ENCODE peak calls at places on chromosomes 7 and 10, in nine cellular contexts. One of them, this sample, is unnamed.
A peak's percentile ranks its signal among the peaks of the same experiment; 100 is the strongest.

GRCh38 chr7:98110249-98111022 is 3.8 kb downstream of the LMTK2 start:
- DNase-seq in heart right ventricle: no peak
- DNase-seq in Caco-2: peak; percentile 48
- DNase-seq in lung: peak; percentile 55
- DNase-seq in GM23248: no peak
- DNase-seq in small intestine: peak; percentile 83
- DNase-seq in HCT116: no peak
- DNase-seq in H1: no peak
- DNase-seq in ovary: no peak
- DNase-seq in this sample: no peak

GRCh38 chr10:3516626-3517255 is 268.3 kb downstream of the KLF6 start:
- DNase-seq in Caco-2: no peak
- DNase-seq in ovary: no peak
- DNase-seq in lung: no peak
- DNase-seq in GM23248: peak; percentile 86
- DNase-seq in heart right ventricle: no peak
- DNase-seq in small intestine: no peak
- DNase-seq in H1: no peak
- DNase-seq in HCT116: no peak
- DNase-seq in this sample: no peak

GRCh38 chr10:71621263-71621751 is 98.3 kb downstream of the C10orf105 start:
- DNase-seq in lung: peak; percentile 52
- DNase-seq in ovary: peak; percentile 60
- DNase-seq in heart right ventricle: no peak
- DNase-seq in GM23248: peak; percentile 46
- DNase-seq in Caco-2: no peak
- DNase-seq in H1: no peak
- DNase-seq in small intestine: no peak
- DNase-seq in HCT116: no peak
- DNase-seq in this sample: no peak

GRCh38 chr10:104096692-104097091 is 11.0 kb upstream of the COL17A1 start:
- DNase-seq in Caco-2: no peak
- DNase-seq in ovary: no peak
- DNase-seq in heart right ventricle: no peak
- DNase-seq in lung: no peak
- DNase-seq in HCT116: no peak
- DNase-seq in H1: no peak
- DNase-seq in small intestine: no peak
- DNase-seq in GM23248: no peak
- DNase-seq in this sample: no peak

GRCh38 chr10:122307669-122308486 is 36.8 kb downstream of the BTBD16 start:
- DNase-seq in ovary: peak; percentile 90
- DNase-seq in HCT116: peak; percentile 97
- DNase-seq in GM23248: peak; percentile 99
- DNase-seq in small intestine: peak; percentile 72
- DNase-seq in heart right ventricle: peak; percentile 40
- DNase-seq in Caco-2: no peak
- DNase-seq in H1: no peak
- DNase-seq in lung: peak; percentile 48
- DNase-seq in this sample: no peak

GRCh38 chr10:85259908-85260307 is 931.5 kb downstream of the CCSER2 start:
- DNase-seq in HCT116: no peak
- DNase-seq in small intestine: no peak
- DNase-seq in lung: no peak
- DNase-seq in H1: no peak
- DNase-seq in ovary: no peak
- DNase-seq in Caco-2: no peak
- DNase-seq in GM23248: no peak
- DNase-seq in heart right ventricle: no peak
- DNase-seq in this sample: no peak

GRCh38 chr10:70381491-70382421 is 669 bp downstream of the LRRC20 start:
- DNase-seq in Caco-2: peak; percentile 65
- DNase-seq in small intestine: peak; percentile 33
- DNase-seq in lung: no peak
- DNase-seq in H1: peak; percentile 89
- DNase-seq in ovary: peak; percentile 44
- DNase-seq in HCT116: no peak
- DNase-seq in GM23248: peak; percentile 67
- DNase-seq in heart right ventricle: peak; percentile 62
- DNase-seq in this sample: no peak

GRCh38 chr10:77837248-77837924 is 89.2 kb downstream of the DLG5 start:
- DNase-seq in HCT116: no peak
- DNase-seq in ovary: no peak
- DNase-seq in heart right ventricle: no peak
- DNase-seq in H1: peak; percentile 83
- DNase-seq in small intestine: peak; percentile 20
- DNase-seq in lung: no peak
- DNase-seq in Caco-2: no peak
- DNase-seq in GM23248: peak; percentile 29
- DNase-seq in this sample: peak; percentile 72

GRCh38 chr7:131544449-131545425 is 11.7 kb downstream of the PODXL start:
- DNase-seq in H1: no peak
- DNase-seq in Caco-2: no peak
- DNase-seq in HCT116: no peak
- DNase-seq in ovary: no peak
- DNase-seq in small intestine: no peak
- DNase-seq in GM23248: peak; percentile 44
- DNase-seq in lung: no peak
- DNase-seq in heart right ventricle: no peak
- DNase-seq in this sample: no peak

GRCh38 chr10:102613761-102614160 is 30.5 kb upstream of the TRIM8 start:
- DNase-seq in ovary: no peak
- DNase-seq in lung: no peak
- DNase-seq in H1: no peak
- DNase-seq in small intestine: no peak
- DNase-seq in heart right ventricle: no peak
- DNase-seq in GM23248: peak; percentile 52
- DNase-seq in HCT116: no peak
- DNase-seq in Caco-2: no peak
- DNase-seq in this sample: no peak

GRCh38 chr7:111903797-111904196 is 302.4 kb downstream of the DOCK4 start:
- DNase-seq in small intestine: no peak
- DNase-seq in H1: no peak
- DNase-seq in heart right ventricle: no peak
- DNase-seq in ovary: no peak
- DNase-seq in HCT116: no peak
- DNase-seq in lung: no peak
- DNase-seq in Caco-2: no peak
- DNase-seq in GM23248: no peak
- DNase-seq in this sample: no peak

GRCh38 chr10:121157998-121158397 is 306.8 kb downstream of the WDR11 start:
- DNase-seq in lung: peak; percentile 31
- DNase-seq in H1: no peak
- DNase-seq in small intestine: peak; percentile 86
- DNase-seq in heart right ventricle: no peak
- DNase-seq in Caco-2: no peak
- DNase-seq in GM23248: no peak
- DNase-seq in HCT116: no peak
- DNase-seq in ovary: no peak
- DNase-seq in this sample: no peak

GRCh38 chr7:79454325-79454960 is 976 bp upstream of the MAGI2 start:
- DNase-seq in HCT116: no peak
- DNase-seq in Caco-2: no peak
- DNase-seq in GM23248: peak; percentile 77
- DNase-seq in small intestine: no peak
- DNase-seq in heart right ventricle: peak; percentile 44
- DNase-seq in H1: peak; percentile 71
- DNase-seq in lung: no peak
- DNase-seq in ovary: peak; percentile 67
- DNase-seq in this sample: no peak

GRCh38 chr10:22629843-22630228 is 84.5 kb downstream of the PIP4K2A start:
- DNase-seq in small intestine: no peak
- DNase-seq in Caco-2: no peak
- DNase-seq in ovary: no peak
- DNase-seq in lung: no peak
- DNase-seq in heart right ventricle: no peak
- DNase-seq in HCT116: no peak
- DNase-seq in GM23248: no peak
- DNase-seq in H1: no peak
- DNase-seq in this sample: no peak

GRCh38 chr10:22629126-22629525 is 85.3 kb downstream of the PIP4K2A start:
- DNase-seq in small intestine: no peak
- DNase-seq in H1: no peak
- DNase-seq in Caco-2: no peak
- DNase-seq in ovary: no peak
- DNase-seq in GM23248: peak; percentile 69
- DNase-seq in lung: no peak
- DNase-seq in HCT116: no peak
- DNase-seq in heart right ventricle: no peak
- DNase-seq in this sample: no peak

GRCh38 chr10:22626784-22627183 is 87.6 kb downstream of the PIP4K2A start:
- DNase-seq in HCT116: no peak
- DNase-seq in GM23248: peak; percentile 20
- DNase-seq in ovary: no peak
- DNase-seq in small intestine: no peak
- DNase-seq in H1: no peak
- DNase-seq in lung: no peak
- DNase-seq in Caco-2: no peak
- DNase-seq in heart right ventricle: no peak
- DNase-seq in this sample: no peak

GRCh38 chr10:22630229-22631174 is 83.9 kb downstream of the PIP4K2A start:
- DNase-seq in lung: no peak
- DNase-seq in Caco-2: no peak
- DNase-seq in heart right ventricle: no peak
- DNase-seq in GM23248: peak; percentile 64
- DNase-seq in H1: no peak
- DNase-seq in small intestine: peak; percentile 54
- DNase-seq in ovary: no peak
- DNase-seq in HCT116: no peak
- DNase-seq in this sample: no peak

DNA sequence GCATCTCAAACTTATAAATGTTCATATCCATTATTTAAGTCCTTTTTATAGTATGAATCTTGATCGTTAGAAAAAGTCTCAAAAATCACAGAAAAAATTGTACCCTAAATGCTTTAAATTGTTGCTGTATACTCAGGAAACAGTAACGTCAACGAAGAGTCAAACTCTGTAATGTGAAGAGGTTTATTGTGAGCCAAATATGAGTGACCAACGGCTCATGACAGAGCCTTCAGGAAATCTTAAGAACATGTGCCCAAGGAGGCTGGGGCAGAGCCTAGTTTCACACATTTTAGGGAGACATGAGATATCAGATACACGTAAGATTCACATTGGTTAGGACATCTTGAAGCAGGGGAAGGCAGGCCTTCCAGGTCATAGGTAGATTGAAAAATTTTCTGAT is 86.1 kb downstream of the PIP4K2A start:
- DNase-seq in small intestine: no peak
- DNase-seq in Caco-2: no peak
- DNase-seq in heart right ventricle: no peak
- DNase-seq in H1: no peak
- DNase-seq in HCT116: no peak
- DNase-seq in lung: no peak
- DNase-seq in GM23248: no peak
- DNase-seq in ovary: no peak
- DNase-seq in this sample: no peak
- H3K4me1 ChIP-seq in small intestine: peaks cover 7% of the 10 kb centered on the region
- H3K4me1 ChIP-seq in Caco-2: peaks cover 81% of the 10 kb centered on the region
- H3K4me1 ChIP-seq in heart right ventricle: peaks cover 44% of the 10 kb centered on the region
- H3K4me1 ChIP-seq in H1: peaks cover 18% of the 10 kb centered on the region
- H3K4me1 ChIP-seq in HCT116: peaks cover 51% of the 10 kb centered on the region
- H3K4me1 ChIP-seq in lung: peaks cover 6% of the 10 kb centered on the region
- H3K4me1 ChIP-seq in GM23248: peaks cover 62% of the 10 kb centered on the region
- H3K4me1 ChIP-seq in ovary: peaks cover 4% of the 10 kb centered on the region
- H3K4me1 ChIP-seq in this sample: peaks cover 9% of the 10 kb centered on the region

GRCh38 chr10:98039690-98040381 is 9.4 kb upstream of the CRTAC1 start:
- DNase-seq in Caco-2: no peak
- DNase-seq in H1: no peak
- DNase-seq in HCT116: no peak
- DNase-seq in ovary: no peak
- DNase-seq in small intestine: no peak
- DNase-seq in heart right ventricle: no peak
- DNase-seq in GM23248: no peak
- DNase-seq in lung: no peak
- DNase-seq in this sample: no peak
- H3K27me3 ChIP-seq in Caco-2: no peaks in the 10 kb centered on the region
- H3K27me3 ChIP-seq in H1: peaks cover 10% of the 10 kb centered on the region
- H3K27me3 ChIP-seq in HCT116: peaks cover 51% of the 10 kb centered on the region
- H3K27me3 ChIP-seq in ovary: no peaks in the 10 kb centered on the region
- H3K27me3 ChIP-seq in small intestine: peaks cover 3% of the 10 kb centered on the region
- H3K27me3 ChIP-seq in heart right ventricle: peaks cover 30% of the 10 kb centered on the region
- H3K27me3 ChIP-seq in GM23248: peaks cover 49% of the 10 kb centered on the region
- H3K27me3 ChIP-seq in lung: peaks cover 2% of the 10 kb centered on the region
- H3K27me3 ChIP-seq in this sample: peaks cover 11% of the 10 kb centered on the region

DNA sequence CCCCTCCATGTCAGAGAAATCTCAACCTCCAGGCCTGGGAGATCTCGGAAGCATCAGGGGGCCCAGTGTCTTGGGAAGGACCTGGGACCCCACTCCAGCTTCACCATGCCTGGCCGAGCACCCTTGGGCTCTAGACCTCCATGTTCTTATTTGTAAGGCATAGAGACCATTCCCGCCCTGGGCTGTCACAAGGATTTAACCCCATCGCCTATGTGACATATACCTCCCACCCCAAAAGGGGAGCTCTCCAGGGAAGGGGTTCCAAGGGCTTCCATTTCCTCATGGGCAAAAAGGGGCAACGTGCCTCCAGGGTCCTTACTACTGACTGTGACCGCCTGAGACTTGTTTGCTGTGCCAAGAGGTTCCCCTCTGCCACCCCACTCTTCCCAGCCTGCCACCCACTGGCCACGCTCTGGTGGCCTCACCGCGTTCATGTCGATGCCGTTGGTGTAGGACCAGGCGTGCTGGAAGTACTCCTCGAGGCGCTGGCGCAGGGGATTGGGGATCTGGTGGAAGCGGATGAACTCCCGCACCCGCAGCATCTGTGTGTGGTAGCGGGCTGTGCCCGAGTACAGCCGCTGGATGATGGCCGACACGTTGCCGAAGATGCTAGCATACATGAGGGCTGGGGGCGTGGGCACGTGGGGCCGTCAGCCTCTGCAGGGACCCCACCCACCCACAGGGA is 27.5 kb downstream of the KCNH2 start:
- DNase-seq in lung: no peak
- DNase-seq in H1: no peak
- DNase-seq in GM23248: no peak
- DNase-seq in heart right ventricle: no peak
- DNase-seq in HCT116: no peak
- DNase-seq in small intestine: no peak
- DNase-seq in ovary: peak; percentile 14
- DNase-seq in Caco-2: peak; percentile 26
- DNase-seq in this sample: no peak
- H3K4me1 ChIP-seq in lung: no peaks in the 10 kb centered on the region
- H3K4me1 ChIP-seq in H1: no peaks in the 10 kb centered on the region
- H3K4me1 ChIP-seq in GM23248: no peaks in the 10 kb centered on the region
- H3K4me1 ChIP-seq in heart right ventricle: peaks cover 25% of the 10 kb centered on the region
- H3K4me1 ChIP-seq in HCT116: no peaks in the 10 kb centered on the region
- H3K4me1 ChIP-seq in small intestine: no peaks in the 10 kb centered on the region
- H3K4me1 ChIP-seq in ovary: peaks cover 13% of the 10 kb centered on the region
- H3K4me1 ChIP-seq in Caco-2: no peaks in the 10 kb centered on the region
- H3K4me1 ChIP-seq in this sample: peaks cover 23% of the 10 kb centered on the region

DNA sequence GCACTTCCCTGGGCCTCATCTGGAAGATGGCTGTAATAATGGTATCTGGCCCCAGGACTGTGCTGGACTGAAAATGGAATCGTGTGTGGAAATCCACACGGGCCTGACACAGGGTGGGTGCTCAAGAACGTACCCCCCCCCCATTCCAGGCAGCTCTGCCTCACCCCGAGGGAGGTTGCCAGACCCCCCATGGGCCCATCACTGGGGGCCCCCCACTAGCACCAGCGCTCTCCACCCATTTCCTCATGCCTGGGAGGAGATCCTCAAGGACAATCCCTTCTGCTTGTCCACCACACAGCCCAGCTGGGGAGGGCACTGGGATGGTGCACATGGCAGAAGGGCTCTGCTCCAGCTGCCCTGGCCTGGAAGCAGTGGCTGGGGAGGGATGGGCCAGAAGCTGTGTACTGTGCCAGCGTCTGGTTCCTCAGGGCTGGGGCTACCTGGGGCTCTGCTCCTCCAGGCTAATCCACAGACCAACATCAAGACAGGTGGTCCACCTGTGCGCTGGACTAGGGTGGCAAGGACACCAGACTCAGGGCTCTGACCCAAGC is 55.4 kb downstream of the CAMK2B start:
- DNase-seq in small intestine: no peak
- DNase-seq in GM23248: no peak
- DNase-seq in heart right ventricle: no peak
- DNase-seq in H1: no peak
- DNase-seq in Caco-2: no peak
- DNase-seq in HCT116: no peak
- DNase-seq in ovary: no peak
- DNase-seq in lung: no peak
- DNase-seq in this sample: no peak
- H3K27me3 ChIP-seq in small intestine: no peaks in the 10 kb centered on the region
- H3K27me3 ChIP-seq in GM23248: no peaks in the 10 kb centered on the region
- H3K27me3 ChIP-seq in heart right ventricle: no peaks in the 10 kb centered on the region
- H3K27me3 ChIP-seq in H1: no peaks in the 10 kb centered on the region
- H3K27me3 ChIP-seq in Caco-2: no peaks in the 10 kb centered on the region
- H3K27me3 ChIP-seq in HCT116: peaks cover 5% of the 10 kb centered on the region
- H3K27me3 ChIP-seq in ovary: no peaks in the 10 kb centered on the region
- H3K27me3 ChIP-seq in lung: no peaks in the 10 kb centered on the region
- H3K27me3 ChIP-seq in this sample: peaks cover 1% of the 10 kb centered on the region

This sample was measured in iPS DF 6.9.